ENCODE peak calls at places on chromosomes 11 and 22, in seven cellular contexts. G is WTC11, U is HepG2, Y is HCT116, Q is K562, K is H1, C is GM12878. P is an unnamed sample.

GRCh38 chr11:61885166-61885778 is 6.1 kb downstream of the FADS3 start:
- DNase-seq in Q (peak; percentile 37), G (no peak), C (no peak), Y (no peak), U (no peak), K (peak; percentile 45), P (no peak)

GRCh38 chr11:73252577-73253191 is 19.5 kb upstream of the P2RY6 start:
- DNase-seq in Q (no peak), C (no peak), G (peak; percentile 3), U (no peak), Y (peak; percentile 40), K (no peak), P (no peak)

GRCh38 chr11:86990079-86990478 is 34.9 kb upstream of the FZD4 start:
- DNase-seq in Q (no peak), G (no peak), U (no peak), K (no peak), Y (no peak), C (no peak), P (no peak)

GRCh38 chr22:45868586-45869443 is 108.1 kb downstream of the WNT7B start:
- DNase-seq in Q (no peak), C (no peak), K (no peak), Y (no peak), G (no peak), U (no peak), P (no peak)

GRCh38 chr22:41862530-41863266 is 29.8 kb downstream of the SREBF2 start:
- DNase-seq in Q (no peak), C (peak; percentile 89), G (no peak), K (no peak), Y (no peak), U (no peak), P (no peak)

GRCh38 chr11:73270855-73271477 is 1.2 kb upstream of the P2RY6 start:
- DNase-seq in G (no peak), Y (no peak), Q (no peak), U (no peak), C (no peak), K (no peak), P (no peak)

GRCh38 chr11:34343153-34343552 is 14.7 kb downstream of the ABTB2 start:
- DNase-seq in C (no peak), U (no peak), Q (no peak), K (no peak), G (no peak), Y (no peak), P (no peak)

GRCh38 chr11:71930556-71931244 is 1.9 kb downstream of the RNF121 start:
- DNase-seq in Y (no peak), Q (no peak), U (no peak), K (no peak), C (no peak), G (no peak), P (no peak)

GRCh38 chr11:71283960-71284359 is 31.6 kb upstream of the SHANK2 start:
- DNase-seq in U (peak; percentile 62), Q (no peak), C (no peak), Y (no peak), G (no peak), K (no peak), P (no peak)

GRCh38 chr11:75262961-75263852 is 22.6 kb downstream of the TPBGL start:
- DNase-seq in Y (no peak), C (no peak), U (no peak), K (no peak), G (no peak), Q (no peak), P (no peak)

GRCh38 chr11:6345356-6345755 is 25.1 kb upstream of the CAVIN3 start:
- DNase-seq in U (no peak), C (no peak), Y (no peak), Q (no peak), K (no peak), G (no peak), P (no peak)
- TF ChIP-seq SP1 in U (no peak), C (no peak), Y (no peak), Q (no peak), K (no peak), G (no peak), P (no peak)

GRCh38 chr11:32472226-32472625 is 36.9 kb upstream of the WT1 start:
- DNase-seq in C (no peak), G (no peak), U (no peak), Q (no peak), K (no peak), Y (no peak), P (no peak)

GRCh38 chr11:32473282-32473909 is 38.1 kb upstream of the WT1 start:
- DNase-seq in C (no peak), K (no peak), Y (no peak), Q (no peak), U (no peak), G (no peak), P (no peak)

GRCh38 chr11:32464078-32464477 is 28.7 kb upstream of the WT1 start:
- DNase-seq in Y (no peak), Q (no peak), C (no peak), U (no peak), K (no peak), G (no peak), P (no peak)

GRCh38 chr11:32466279-32466915 is 31.1 kb upstream of the WT1 start:
- DNase-seq in K (no peak), U (no peak), C (no peak), G (no peak), Q (peak; percentile 51), Y (no peak), P (no peak)

GRCh38 chr11:32469791-32470190 is 34.5 kb upstream of the WT1 start:
- DNase-seq in Q (no peak), K (no peak), C (no peak), G (no peak), U (no peak), Y (no peak), P (no peak)
- TF ChIP-seq SP1 in Q (no peak), K (no peak), C (no peak), G (no peak), U (no peak), Y (no peak), P (no peak)

DNA sequence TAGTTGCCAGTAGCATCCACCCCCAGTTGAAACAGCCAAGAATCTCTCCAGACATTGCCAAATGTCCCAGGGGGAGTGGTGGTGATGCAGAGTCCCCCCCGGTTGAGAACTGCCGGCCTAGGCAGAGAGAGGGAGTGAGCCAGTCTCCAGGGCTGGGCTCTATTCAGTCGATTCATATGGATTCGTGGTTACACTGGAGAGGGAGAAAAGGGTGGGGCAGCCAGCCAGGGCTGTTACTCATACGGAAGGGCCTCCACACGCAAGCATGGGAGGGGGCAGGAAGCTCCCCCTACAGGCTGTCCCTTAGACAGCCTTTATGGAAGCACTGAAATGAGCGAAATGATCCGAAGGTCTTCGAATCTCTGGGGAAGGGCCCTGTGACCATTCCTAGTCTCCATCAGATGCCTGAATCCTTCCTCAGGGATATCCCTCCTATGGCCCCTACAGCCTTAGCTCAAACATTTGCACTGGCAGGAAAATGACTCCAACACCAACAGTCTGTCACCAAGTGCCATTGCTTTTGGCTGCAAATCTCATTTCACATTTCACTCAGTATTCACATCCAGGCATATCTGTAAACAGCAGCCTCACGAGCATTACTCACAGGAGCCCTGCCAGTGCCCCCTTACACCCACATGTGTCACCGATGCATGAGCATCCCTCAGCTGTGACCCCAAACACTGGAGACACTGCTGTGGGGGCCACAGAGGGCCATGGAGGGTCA is 18.4 kb upstream of the TLCD5 start:
- DNase-seq in U (no peak), Y (peak; percentile 70), Q (peak; percentile 61), G (peak; percentile 52), C (no peak), K (no peak), P (peak; percentile 58)
- TF ChIP-seq SP1 in U (no peak), Y (peak; percentile 41), Q (no peak), G (no peak), C (no peak), K (no peak), P (no peak)

GRCh38 chr11:16764888-16765287 is 26.4 kb downstream of the C11orf58 start:
- DNase-seq in G (no peak), Y (no peak), C (no peak), K (no peak), U (no peak), Q (no peak), P (no peak)

GRCh38 chr11:16758382-16759024 is 20.1 kb downstream of the C11orf58 start:
- DNase-seq in Y (no peak), G (no peak), K (no peak), U (no peak), C (no peak), Q (no peak), P (no peak)

GRCh38 chr11:16763746-16764145 is 25.3 kb downstream of the C11orf58 start:
- DNase-seq in Q (no peak), U (no peak), G (no peak), Y (no peak), C (no peak), K (no peak), P (no peak)

DNA sequence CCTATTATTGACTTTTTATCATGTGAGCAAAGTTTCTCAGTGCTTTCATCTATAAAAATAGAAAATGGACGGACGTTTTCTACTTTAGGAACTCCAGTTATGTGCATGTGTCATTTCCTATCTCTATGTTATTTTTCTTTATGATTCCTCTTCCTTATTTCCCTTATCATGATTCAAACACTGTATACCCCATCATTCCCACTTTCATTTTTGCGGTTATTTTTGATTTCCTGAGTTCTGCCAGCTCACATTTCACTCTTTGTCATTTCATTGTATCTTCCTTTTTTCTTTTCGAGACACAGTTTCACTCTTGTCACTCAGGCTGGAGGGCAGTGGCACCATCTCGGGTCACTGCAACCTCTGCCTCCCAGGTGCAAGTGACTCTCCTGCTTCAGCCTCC is 21.4 kb downstream of the C11orf58 start:
- DNase-seq in U (no peak), Q (no peak), K (no peak), G (no peak), C (no peak), Y (no peak), P (no peak)
- TF ChIP-seq SP1 in U (no peak), Q (no peak), K (no peak), G (no peak), C (no peak), Y (no peak), P (no peak)

GRCh38 chr11:17827006-17827405 is 92.4 kb downstream of the KCNC1 start:
- DNase-seq in G (no peak), K (no peak), U (peak; percentile 7), Y (no peak), C (no peak), Q (no peak), P (peak; percentile 22)

DNA sequence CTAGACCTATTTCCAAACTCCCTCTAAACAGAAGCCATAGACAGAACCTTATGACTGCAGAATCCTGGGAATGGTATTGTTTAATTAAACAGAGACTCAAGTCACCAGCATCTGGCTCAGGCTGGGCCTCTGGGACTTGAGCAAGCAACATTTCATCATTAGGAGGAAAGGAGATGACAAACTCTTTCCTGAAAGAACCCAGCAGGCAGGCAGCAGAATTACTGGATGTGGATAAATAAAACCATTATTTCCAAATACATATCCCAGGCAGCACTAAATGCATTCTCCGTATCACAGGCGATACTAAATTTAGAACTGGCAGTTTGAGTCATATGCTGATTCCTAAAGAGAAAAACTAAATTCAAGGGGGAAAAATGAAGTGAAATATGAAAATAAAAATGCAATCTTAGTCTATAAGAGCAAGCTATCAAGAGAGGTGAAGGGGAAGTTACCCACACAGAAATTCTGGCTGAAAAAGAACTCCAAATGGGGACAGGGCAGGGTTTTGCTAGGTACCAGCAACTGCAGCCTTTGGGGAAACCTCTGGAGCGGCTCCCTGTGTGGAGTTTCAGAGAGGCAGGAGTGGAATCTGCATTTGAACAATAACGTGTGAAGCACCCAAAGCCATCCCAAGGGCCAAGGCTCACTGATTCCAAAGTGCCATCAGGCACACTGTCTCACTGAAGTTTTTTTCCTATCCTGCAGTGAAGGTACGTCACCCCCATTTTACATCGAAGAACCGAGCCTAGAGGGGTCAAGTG is 87.6 kb downstream of the KCNC1 start:
- DNase-seq in K (no peak), U (no peak), Y (no peak), C (no peak), G (no peak), Q (no peak), P (no peak)
- TF ChIP-seq SP1 in K (no peak), U (no peak), Y (no peak), C (no peak), G (no peak), Q (no peak), P (no peak)

GRCh38 chr11:111633248-111633647 is 31.0 kb downstream of the SIK2 start:
- DNase-seq in U (peak; percentile 90), G (no peak), K (no peak), Q (no peak), C (no peak), Y (no peak), P (no peak)
- TF ChIP-seq SP1 in U (no peak), G (no peak), K (no peak), Q (no peak), C (no peak), Y (no peak), P (no peak)